ENCODE peak calls at places on chromosome 1, in nine cellular contexts. T, J, P, Z, I, E, A, W and C are unnamed samples.

GRCh38 chr1:150060260-150060659 is 7.3 kb upstream of the VPS45 start:
- DNase-seq in E (no peak), J (no peak), W (no peak), T (no peak), I (no peak), P (no peak), A (no peak), Z (no peak), C (no peak)

GRCh38 chr1:206903687-206904086 is 6.4 kb downstream of the IL24 start:
- DNase-seq in P (no peak), J (no peak), A (no peak), E (no peak), I (no peak), W (no peak), T (no peak), Z (no peak), C (peak; percentile 53)

GRCh38 chr1:183983371-183984105 is 54.0 kb downstream of the COLGALT2 start:
- DNase-seq in J (no peak), P (no peak), E (no peak), T (no peak), A (no peak), W (no peak), Z (no peak), I (no peak), C (no peak)

GRCh38 chr1:46485564-46486431 is 3.8 kb upstream of the DMBX1 start:
- DNase-seq in J (no peak), P (no peak), A (no peak), I (no peak), E (no peak), Z (no peak), T (no peak), W (no peak), C (no peak)

GRCh38 chr1:54543729-54544496 is 4.1 kb upstream of the ACOT11 start:
- DNase-seq in E (peak; percentile 87), I (no peak), T (no peak), J (no peak), A (no peak), Z (no peak), W (no peak), P (no peak), C (peak; percentile 45)

GRCh38 chr1:61647142-61647541 is 77.8 kb downstream of the TM2D1 start:
- DNase-seq in A (no peak), J (no peak), W (no peak), P (no peak), T (no peak), I (peak; percentile 38), Z (no peak), E (no peak), C (no peak)

GRCh38 chr1:206821493-206821892 is 43.9 kb upstream of the IL20 start:
- DNase-seq in Z (no peak), P (no peak), T (no peak), W (no peak), J (no peak), A (no peak), I (no peak), E (no peak), C (no peak)

GRCh38 chr1:193479187-193479586 is 292.8 kb upstream of the B3GALT2 start:
- DNase-seq in Z (no peak), W (no peak), J (no peak), A (no peak), I (peak; percentile 36), E (no peak), P (no peak), T (peak; percentile 81), C (no peak)

GRCh38 chr1:15836772-15837669 is 10.5 kb upstream of the SPEN start:
- DNase-seq in A (no peak), P (no peak), T (no peak), I (peak; percentile 62), E (no peak), J (no peak), W (peak; percentile 34), Z (no peak), C (no peak)

GRCh38 chr1:24266398-24266941 is 52.7 kb upstream of the GRHL3 start:
- DNase-seq in T (no peak), I (no peak), Z (no peak), W (no peak), E (peak; percentile 88), P (peak; percentile 93), J (peak; percentile 88), A (no peak), C (peak; percentile 71)

GRCh38 chr1:31786366-31787060 is 22.4 kb upstream of the ADGRB2 start:
- DNase-seq in A (no peak), W (no peak), P (no peak), J (no peak), I (no peak), E (no peak), Z (no peak), T (no peak), C (no peak)

GRCh38 chr1:22815421-22816062 is 104.9 kb downstream of the EPHB2 start:
- DNase-seq in T (no peak), E (no peak), J (no peak), Z (no peak), P (no peak), A (no peak), W (no peak), I (no peak), C (no peak)

GRCh38 chr1:202656951-202657646 is 53.2 kb downstream of the SYT2 start:
- DNase-seq in I (no peak), P (no peak), Z (no peak), T (no peak), A (no peak), J (peak; percentile 28), W (no peak), E (peak; percentile 31), C (peak; percentile 61)

GRCh38 chr1:33269621-33270020 is 13.3 kb downstream of the ZNF362 start:
- DNase-seq in W (no peak), I (no peak), P (no peak), A (no peak), Z (no peak), J (no peak), E (no peak), T (no peak), C (no peak)
- TF ChIP-seq CTCF in W (no peak), I (no peak), P (no peak), A (no peak), Z (no peak), J (no peak), E (no peak), T (no peak), C (no peak)

DNA sequence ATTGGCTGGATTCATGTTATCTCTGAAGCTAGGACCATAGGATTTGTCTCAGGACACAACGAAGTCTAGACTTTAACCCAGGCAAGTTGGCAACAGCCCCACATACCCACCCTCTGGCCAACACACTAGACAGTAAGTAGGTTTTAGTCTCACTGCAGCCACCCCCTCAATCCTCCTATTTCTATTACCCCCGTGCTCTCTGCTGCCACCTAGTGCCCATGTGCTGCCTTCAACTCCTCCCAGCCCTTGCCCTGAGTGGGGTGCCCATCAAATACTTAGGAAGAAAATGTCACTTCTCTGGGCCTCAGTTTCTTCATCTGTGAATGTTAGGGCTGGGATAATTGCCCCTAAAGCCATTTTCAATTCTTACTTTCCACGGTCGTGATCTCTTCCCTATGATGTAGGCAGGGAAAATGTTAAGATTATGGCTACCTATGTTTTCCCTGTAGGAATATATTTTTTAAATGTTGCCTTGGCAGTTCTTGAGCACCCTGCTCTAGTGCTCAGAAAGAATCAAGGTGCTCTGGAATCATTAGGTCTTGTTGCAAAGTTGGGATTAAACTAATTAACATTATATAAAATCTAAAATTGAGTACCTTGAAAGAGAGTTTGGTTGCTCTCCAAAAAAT is 213.0 kb downstream of the LMX1A start:
- DNase-seq in A (no peak), J (no peak), I (peak; percentile 40), Z (no peak), P (no peak), W (no peak), T (no peak), E (no peak), C (peak; percentile 62)
- TF ChIP-seq CTCF in A (peak; percentile 51), J (peak; percentile 57), I (peak; percentile 70), Z (peak; percentile 34), P (peak; percentile 85), W (no peak), T (peak; percentile 70), E (peak; percentile 45), C (peak; percentile 95)

DNA sequence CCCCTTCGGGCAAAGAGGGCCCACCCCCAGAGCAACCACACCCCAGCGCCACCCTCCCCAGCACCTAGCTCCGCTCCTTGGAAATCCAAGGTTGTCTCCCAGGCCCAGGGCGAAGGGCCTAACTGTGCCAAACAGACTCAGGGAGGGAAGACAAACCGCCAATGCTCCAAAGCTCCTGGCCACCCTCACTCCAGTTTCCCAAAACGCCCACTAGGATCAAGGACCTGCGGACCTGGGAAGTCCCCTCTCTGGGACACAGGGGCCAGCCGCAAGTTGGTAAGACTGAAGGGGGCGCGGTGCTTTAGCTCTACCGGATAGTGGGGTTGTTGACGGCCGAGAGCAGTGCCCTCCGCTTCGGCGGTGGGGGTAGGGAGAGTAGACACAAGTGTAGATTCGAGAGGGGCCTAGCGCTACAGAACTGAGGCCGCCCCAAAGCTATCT is 581 bp downstream of the IRF6 start:
- DNase-seq in E (no peak), Z (no peak), J (no peak), T (no peak), W (no peak), P (no peak), A (no peak), I (peak; percentile 65), C (no peak)
- TF ChIP-seq CTCF in E (no peak), Z (no peak), J (no peak), T (no peak), W (no peak), P (no peak), A (no peak), I (no peak), C (no peak)

GRCh38 chr1:116372186-116372585 is 858 bp upstream of the ATP1A1 start:
- DNase-seq in Z (no peak), A (no peak), J (no peak), W (no peak), E (no peak), T (no peak), I (peak; percentile 37), P (no peak), C (no peak)

GRCh38 chr1:116374340-116375164 is 1.5 kb downstream of the ATP1A1 start:
- DNase-seq in T (no peak), P (no peak), A (no peak), W (no peak), Z (no peak), I (peak; percentile 65), J (no peak), E (peak; percentile 13), C (no peak)

GRCh38 chr1:116375165-116375883 is 2.3 kb downstream of the ATP1A1 start:
- DNase-seq in Z (no peak), A (no peak), E (peak; percentile 33), T (no peak), I (peak; percentile 33), P (no peak), J (no peak), W (no peak), C (peak; percentile 55)

GRCh38 chr1:116373451-116374339 is 651 bp downstream of the ATP1A1 start:
- DNase-seq in J (peak; percentile 58), E (peak; percentile 58), W (peak; percentile 71), T (no peak), I (peak; percentile 79), A (peak; percentile 78), P (no peak), Z (no peak), C (peak; percentile 67)

GRCh38 chr1:116372651-116373444 is at the start of gene ATP1A1:
- DNase-seq in P (no peak), T (peak; percentile 70), A (peak; percentile 97), J (peak; percentile 91), W (peak; percentile 98), I (peak; percentile 99), Z (peak; percentile 97), E (peak; percentile 90), C (peak; percentile 93)
- TF ChIP-seq CTCF in P (no peak), T (peak; percentile 9), A (peak; percentile 46), J (no peak), W (peak; percentile 15), I (no peak), Z (no peak), E (no peak), C (no peak)